ENCODE peak calls at places on chromosome 17, in five cellular contexts. D is fibroblast of mammary gland; W is CD4-positive, alpha-beta T cell; B is smooth muscle cell of the brain vasculature; P is GM20000. X is an unnamed sample.

GRCh38 chr17:46126840-46127239 is 66.4 kb downstream of the KANSL1 start:
- DNase-seq in D (no peak), W (no peak), B (no peak), P (no peak), X (no peak)

GRCh38 chr17:82388223-82388921 is 16.8 kb downstream of the UTS2R start:
- DNase-seq in D (peak), W (no peak), B (no peak), P (no peak), X (no peak)

GRCh38 chr17:45334231-45334630 is 17.4 kb upstream of the MAP3K14 start:
- DNase-seq in D (no peak), W (no peak), B (no peak), P (no peak), X (no peak)

GRCh38 chr17:78230996-78231931 is at the start of gene TMEM235:
- DNase-seq in D (no peak), W (no peak), B (no peak), P (no peak), X (no peak)

GRCh38 chr17:1002771-1003555 is 6.0 kb downstream of the TIMM22 start:
- DNase-seq in D (peak), W (no peak), B (no peak), P (no peak), X (no peak)

GRCh38 chr17:62906881-62907280 is 59.2 kb upstream of the TANC2 start:
- DNase-seq in D (no peak), W (no peak), B (no peak), P (no peak), X (no peak)

GRCh38 chr17:75152971-75153853 is 1.1 kb downstream of the JPT1 start:
- DNase-seq in D (peak), W (no peak), B (no peak), P (peak), X (no peak)

GRCh38 chr17:2011421-2012371 is 13.4 kb downstream of the RTN4RL1 start:
- DNase-seq in D (peak), W (no peak), B (peak), P (no peak), X (no peak)

GRCh38 chr17:40937384-40937819 is at the start of gene KRT23:
- DNase-seq in D (no peak), W (no peak), B (no peak), P (no peak), X (no peak)

GRCh38 chr17:27609606-27610303 is 21.2 kb upstream of the LGALS9 start:
- DNase-seq in D (peak), W (peak), B (no peak), P (peak), X (no peak)

GRCh38 chr17:62898239-62898864 is 67.7 kb upstream of the TANC2 start:
- DNase-seq in D (peak), W (no peak), B (no peak), P (no peak), X (no peak)

GRCh38 chr17:20920813-20921199 is 122.0 kb downstream of the USP22 start:
- DNase-seq in D (peak), W (no peak), B (peak), P (no peak), X (no peak)

GRCh38 chr17:3935140-3935542 is 18.9 kb upstream of the P2RX1 start:
- DNase-seq in D (peak), W (peak), B (no peak), P (peak), X (peak)

GRCh38 chr17:69473801-69474170 is 59.3 kb downstream of the MAP2K6 start:
- DNase-seq in D (peak), W (no peak), B (no peak), P (no peak), X (no peak)

GRCh38 chr17:29870836-29871430 is 59.1 kb downstream of the SSH2 start:
- DNase-seq in D (no peak), W (no peak), B (peak), P (no peak), X (no peak)

GRCh38 chr17:82970067-82970466 is 109.3 kb upstream of the METRNL start:
- DNase-seq in D (no peak), W (no peak), B (no peak), P (no peak), X (no peak)

GRCh38 chr17:78998311-78999055 is 11.1 kb downstream of the CANT1 start:
- DNase-seq in D (no peak), W (no peak), B (no peak), P (no peak), X (no peak)

GRCh38 chr17:19570497-19571151 is 37.0 kb downstream of the SLC47A1 start:
- DNase-seq in D (no peak), W (no peak), B (no peak), P (no peak), X (no peak)

GRCh38 chr17:30332057-30332542 is 1.8 kb downstream of the TMIGD1 start:
- DNase-seq in D (peak), W (peak), B (no peak), P (peak), X (no peak)

GRCh38 chr17:74467221-74467951 is 952 bp downstream of the CD300A start:
- DNase-seq in D (no peak), W (no peak), B (no peak), P (peak), X (peak)

GRCh38 chr17:35345926-35346771 is 27.3 kb downstream of the SLFN11 start:
- DNase-seq in D (peak), W (no peak), B (no peak), P (no peak), X (no peak)

GRCh38 chr17:35041390-35041789 is 22.1 kb downstream of the RFFL start:
- DNase-seq in D (no peak), W (no peak), B (no peak), P (no peak), X (no peak)

GRCh38 chr17:77698903-77699615 is 259.4 kb upstream of the TNRC6C start:
- DNase-seq in D (no peak), W (no peak), B (no peak), P (no peak), X (no peak)

GRCh38 chr17:79949646-79950292 is 85.9 kb downstream of the TBC1D16 start:
- DNase-seq in D (no peak), W (no peak), B (no peak), P (no peak), X (no peak)

GRCh38 chr17:45246861-45247428 is 14.9 kb downstream of the SPATA32 start:
- DNase-seq in D (no peak), W (peak), B (no peak), P (peak), X (no peak)

GRCh38 chr17:2924211-2924610 is 128.0 kb downstream of the RAP1GAP2 start:
- DNase-seq in D (peak), W (no peak), B (no peak), P (no peak), X (no peak)

GRCh38 chr17:72416054-72416691 is 295.4 kb downstream of the SOX9 start:
- DNase-seq in D (no peak), W (no peak), B (no peak), P (no peak), X (no peak)

GRCh38 chr17:7047566-7047965 is 3.7 kb upstream of the SLC16A11 start:
- DNase-seq in D (no peak), W (no peak), B (no peak), P (no peak), X (no peak)

GRCh38 chr17:73393962-73394361 is 82.2 kb upstream of the CDC42EP4 start:
- DNase-seq in D (peak), W (no peak), B (no peak), P (no peak), X (no peak)

GRCh38 chr17:68297168-68297567 is 5.9 kb downstream of the ARSG start:
- DNase-seq in D (no peak), W (no peak), B (no peak), P (no peak), X (no peak)